ENCODE peak calls at places on chromosomes 1 and 21, in four cellular contexts. X is foreskin fibroblast, J is uterus, E is DND-41. K is an unnamed sample.

GRCh38 chr1:58929667-58930325 is 145.9 kb upstream of the JUN start:
- DNase-seq in E (no peak), X (no peak), J (no peak), K (no peak)

GRCh38 chr1:236451796-236452373 is 57.8 kb downstream of the EDARADD start:
- DNase-seq in E (peak; percentile 26), J (no peak), X (no peak), K (peak; percentile 40)

GRCh38 chr1:94553323-94553730 is 11.8 kb upstream of the F3 start:
- DNase-seq in X (peak; percentile 52), E (no peak), J (no peak), K (no peak)

GRCh38 chr1:27994060-27994459 is 34.3 kb downstream of the XKR8 start:
- DNase-seq in E (no peak), J (no peak), X (no peak), K (peak; percentile 12)

GRCh38 chr1:157844084-157844830 is 2.6 kb upstream of the CD5L start:
- DNase-seq in J (no peak), E (no peak), X (no peak), K (no peak)

GRCh38 chr1:54339126-54339525 is 67.1 kb downstream of the SSBP3 start:
- DNase-seq in J (no peak), X (no peak), E (no peak), K (no peak)

GRCh38 chr1:40901886-40902633 is 39.9 kb upstream of the CITED4 start:
- DNase-seq in J (peak; percentile 27), E (no peak), X (peak; percentile 90), K (peak; percentile 88)

GRCh38 chr1:173554541-173555250 is 48.2 kb downstream of the SLC9C2 start:
- DNase-seq in J (no peak), X (no peak), E (no peak), K (no peak)

GRCh38 chr1:242525360-242525722 is 844 bp upstream of the PLD5 start:
- DNase-seq in E (no peak), X (no peak), J (no peak), K (no peak)

GRCh38 chr1:44489481-44489880 is 84.4 kb downstream of the RNF220 start:
- DNase-seq in E (no peak), J (no peak), X (peak; percentile 16), K (no peak)

GRCh38 chr1:228415853-228416216 is 826 bp downstream of the TRIM17 start:
- DNase-seq in X (peak; percentile 20), J (no peak), E (no peak), K (no peak)
- H3K4me3 ChIP-seq in X (peak overlapping the region; percentile 29), J (peak overlapping the region; percentile 32), E (no peak overlapping the region), K (no peak overlapping the region)

GRCh38 chr21:18298228-18298627 is 53.6 kb downstream of the CHODL start:
- DNase-seq in X (no peak), J (no peak), E (no peak), K (no peak)

GRCh38 chr21:18289876-18290275 is 45.2 kb downstream of the CHODL start:
- DNase-seq in E (no peak), J (no peak), X (no peak), K (no peak)

GRCh38 chr21:18294100-18294499 is 49.5 kb downstream of the CHODL start:
- DNase-seq in E (no peak), J (no peak), X (no peak), K (no peak)
- H3K4me3 ChIP-seq in E (no peak overlapping the region), J (no peak overlapping the region), X (no peak overlapping the region), K (no peak overlapping the region)

GRCh38 chr1:170701962-170702361 is 38.0 kb downstream of the PRRX1 start:
- DNase-seq in X (no peak), E (no peak), J (no peak), K (no peak)

GRCh38 chr1:170698711-170699275 is 34.9 kb downstream of the PRRX1 start:
- DNase-seq in J (no peak), X (peak; percentile 52), E (no peak), K (no peak)

GRCh38 chr1:170700842-170701305 is 36.9 kb downstream of the PRRX1 start:
- DNase-seq in E (no peak), J (no peak), X (peak; percentile 62), K (no peak)

GRCh38 chr1:170698301-170698700 is 34.4 kb downstream of the PRRX1 start:
- DNase-seq in J (no peak), X (no peak), E (no peak), K (no peak)

GRCh38 chr1:170699696-170700095 is 35.8 kb downstream of the PRRX1 start:
- DNase-seq in E (no peak), X (no peak), J (no peak), K (no peak)
- H3K4me3 ChIP-seq in E (no peak overlapping the region), X (no peak overlapping the region), J (no peak overlapping the region), K (no peak overlapping the region)

DNA sequence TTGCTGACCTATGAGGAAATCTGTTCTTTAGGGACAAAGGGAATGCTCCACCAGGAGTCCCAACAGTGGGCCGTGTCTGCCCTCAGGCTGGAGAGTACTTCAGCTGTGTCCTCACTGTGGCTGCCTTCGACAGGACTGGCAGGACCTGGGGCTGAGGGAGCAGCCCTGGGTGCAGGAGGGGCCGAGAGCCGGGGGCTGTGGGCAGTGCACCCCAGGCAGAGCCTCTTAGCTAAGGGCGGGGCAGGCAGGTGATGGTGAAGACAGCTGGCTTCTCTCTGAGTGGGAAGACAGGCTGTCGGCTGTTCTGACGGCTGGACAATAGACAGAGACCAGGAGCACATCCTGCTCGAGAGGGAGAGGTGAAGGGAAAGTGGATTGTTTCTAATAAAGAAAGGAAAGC is 91.7 kb downstream of the STUM start:
- DNase-seq in J (peak; percentile 49), X (no peak), E (no peak), K (no peak)
- H3K4me3 ChIP-seq in J (no peak overlapping the region), X (no peak overlapping the region), E (no peak overlapping the region), K (no peak overlapping the region)